ENCODE peak calls at places on chromosome 14, in four cellular contexts. L is tibial artery, D is neural progenitor cell, P is stomach. S is an unnamed sample.

GRCh38 chr14:39099748-39100147 is 3.3 kb downstream of the SEC23A start:
- DNase-seq in L (no peak), D (no peak), P (no peak), S (no peak)

GRCh38 chr14:34018564-34019244 is 67.8 kb upstream of the EGLN3 start:
- DNase-seq in L (peak), P (no peak), D (no peak), S (no peak)

GRCh38 chr14:63760014-63760413 is 32.1 kb upstream of the SGPP1 start:
- DNase-seq in P (no peak), D (no peak), L (no peak), S (no peak)

GRCh38 chr14:90491868-90492560 is 95.2 kb downstream of the CALM1 start:
- DNase-seq in P (no peak), D (no peak), L (no peak), S (no peak)

GRCh38 chr14:81710232-81710845 is 176.7 kb upstream of the SEL1L start:
- DNase-seq in D (peak), L (no peak), P (no peak), S (no peak)

GRCh38 chr14:102848830-102849521 is 71.7 kb downstream of the TRAF3 start:
- DNase-seq in P (peak), D (no peak), L (peak), S (peak)

GRCh38 chr14:106414464-106414863 is 888.1 kb downstream of the TMEM121 start:
- DNase-seq in P (no peak), D (no peak), L (no peak), S (no peak)

GRCh38 chr14:93884950-93885349 is 42.2 kb upstream of the FAM181A start:
- DNase-seq in P (no peak), D (no peak), L (no peak), S (no peak)

GRCh38 chr14:65560340-65561027 is 148.0 kb downstream of the FUT8 start:
- DNase-seq in D (no peak), L (no peak), P (no peak), S (no peak)

GRCh38 chr14:24332094-24332983 is 2.5 kb downstream of the ADCY4 start:
- DNase-seq in P (peak), D (peak), L (peak), S (no peak)

GRCh38 chr14:59195898-59196297 is 7.4 kb downstream of the DAAM1 start:
- DNase-seq in D (no peak), L (no peak), P (no peak), S (no peak)

GRCh38 chr14:65297744-65298143 is 114.8 kb upstream of the FUT8 start:
- DNase-seq in L (no peak), D (no peak), P (peak), S (no peak)

GRCh38 chr14:56159066-56159465 is 40.9 kb downstream of the PELI2 start:
- DNase-seq in L (no peak), P (no peak), D (no peak), S (no peak)

GRCh38 chr14:90381999-90382451 is 14.8 kb upstream of the CALM1 start:
- DNase-seq in D (peak), L (peak), P (peak), S (peak)

GRCh38 chr14:104981699-104982541 is 3.7 kb upstream of the CLBA1 start:
- DNase-seq in P (no peak), L (no peak), D (no peak), S (no peak)
- H3K27ac ChIP-seq in P (no peak), L (no peak), D (no peak), S (no peak)

GRCh38 chr14:100019156-100019882 is 45.9 kb upstream of the EVL start:
- DNase-seq in L (no peak), P (no peak), D (peak), S (no peak)

GRCh38 chr14:100020623-100021022 is 44.6 kb upstream of the EVL start:
- DNase-seq in P (no peak), L (no peak), D (no peak), S (no peak)

GRCh38 chr14:100025111-100025510 is 40.1 kb upstream of the EVL start:
- DNase-seq in P (peak), D (peak), L (no peak), S (no peak)

GRCh38 chr14:100018482-100018881 is 46.7 kb upstream of the EVL start:
- DNase-seq in P (no peak), L (no peak), D (no peak), S (no peak)

DNA sequence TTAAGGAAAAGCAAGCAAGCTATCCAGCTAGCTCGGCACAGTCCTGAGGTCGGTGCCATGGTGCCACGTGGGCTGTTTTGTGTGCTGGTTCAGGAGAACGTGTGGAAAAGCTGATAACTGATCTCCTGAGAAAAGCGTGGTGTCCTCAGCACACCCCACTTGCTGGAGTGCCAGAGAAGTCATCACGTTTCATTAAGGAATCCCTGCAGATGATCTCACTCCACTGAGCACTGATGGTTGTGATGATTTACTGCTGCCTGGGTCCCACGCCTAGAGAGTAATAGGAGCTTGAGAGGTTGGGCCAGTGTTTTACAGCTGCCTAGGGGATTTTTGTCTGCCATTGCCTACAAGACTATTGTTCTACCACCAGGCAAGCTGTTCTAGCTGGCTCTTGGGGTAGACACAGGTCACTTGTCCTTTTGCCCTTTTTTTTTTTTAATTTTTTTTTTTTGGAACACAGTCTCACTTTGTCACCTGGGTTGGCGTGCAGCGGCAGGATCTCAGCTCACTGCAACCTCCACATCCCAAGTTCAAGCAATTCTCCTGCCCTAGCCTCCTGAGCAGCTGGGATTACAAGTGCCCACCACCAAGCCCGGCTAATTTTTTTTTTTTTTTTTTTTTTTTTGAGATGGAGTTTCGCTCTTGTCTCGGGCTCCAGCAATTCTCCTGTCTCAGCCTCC is 42.3 kb upstream of the EVL start:
- DNase-seq in L (peak), P (no peak), D (no peak), S (peak)
- H3K27ac ChIP-seq in L (peak), P (peak), D (no peak), S (no peak)

GRCh38 chr14:30272848-30273563 is 286.0 kb upstream of the G2E3 start:
- DNase-seq in L (no peak), P (no peak), D (peak), S (no peak)

GRCh38 chr14:30264161-30264560 is 294.8 kb upstream of the G2E3 start:
- DNase-seq in L (no peak), D (no peak), P (no peak), S (no peak)

GRCh38 chr14:30270200-30271161 is 288.5 kb upstream of the G2E3 start:
- DNase-seq in P (peak), L (peak), D (peak), S (peak)

GRCh38 chr14:30266290-30266689 is 292.7 kb upstream of the G2E3 start:
- DNase-seq in L (no peak), D (no peak), P (no peak), S (no peak)

DNA sequence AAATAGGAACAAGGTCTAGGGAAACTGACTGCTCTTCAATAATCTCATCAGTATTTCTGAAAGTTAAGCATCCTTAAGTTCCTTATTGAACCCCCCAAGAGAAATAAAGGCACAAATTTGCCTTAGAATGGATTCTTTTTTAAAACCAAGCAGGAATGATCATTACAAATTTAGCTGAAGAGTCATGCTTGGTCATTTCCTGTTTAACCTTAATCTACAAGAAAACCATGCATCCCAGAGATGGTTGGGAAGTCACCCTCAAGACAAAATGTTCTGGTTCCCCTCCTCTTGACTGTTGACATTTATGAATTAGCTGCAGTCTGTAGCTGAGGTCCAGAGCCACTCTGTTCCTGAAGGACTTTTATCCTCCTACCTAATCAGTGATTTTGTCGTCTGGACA is 291.8 kb upstream of the G2E3 start:
- DNase-seq in P (no peak), D (no peak), L (no peak), S (no peak)
- H3K27ac ChIP-seq in P (no peak), D (no peak), L (no peak), S (no peak)

DNA sequence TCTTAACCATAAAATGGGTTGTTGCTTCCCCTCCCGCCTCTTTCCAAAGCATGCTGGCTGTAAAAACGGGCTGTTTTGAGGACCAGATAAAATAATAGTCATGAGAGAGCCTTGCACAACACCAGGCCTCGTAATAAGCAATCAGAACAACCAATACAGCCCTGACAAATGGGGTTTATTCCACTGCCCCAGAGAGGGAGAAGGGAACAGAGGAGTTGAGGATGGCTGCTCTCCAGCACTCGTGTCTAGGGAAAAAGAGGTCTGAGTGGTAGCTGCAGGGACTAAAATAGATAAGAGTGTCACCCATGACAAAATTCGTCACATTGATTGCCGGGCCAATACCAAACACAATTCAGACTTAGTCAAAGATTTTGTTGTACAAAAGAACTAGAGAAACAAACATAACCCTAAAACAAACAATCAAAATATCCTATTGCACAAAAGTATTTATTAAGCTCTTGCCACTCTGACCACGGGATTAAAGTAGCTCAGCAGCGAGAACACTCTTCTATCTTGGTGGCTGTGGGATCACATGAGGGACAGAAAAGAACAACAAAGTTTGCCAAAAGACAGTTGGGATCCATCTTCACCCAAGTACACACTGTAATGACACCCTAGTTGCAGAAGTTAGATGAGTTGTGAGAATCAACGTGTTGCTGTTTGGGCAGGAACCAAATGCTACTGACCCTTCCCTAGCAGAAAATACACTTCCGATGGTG is 188.0 kb downstream of the FOXN3 start:
- DNase-seq in L (peak), D (no peak), P (no peak), S (no peak)
- H3K27ac ChIP-seq in L (peak), D (no peak), P (no peak), S (peak)

GRCh38 chr14:61319706-61320105 is 1.7 kb upstream of the PRKCH start:
- DNase-seq in D (no peak), L (no peak), P (no peak), S (no peak)

GRCh38 chr14:61322011-61322798 is 826 bp downstream of the PRKCH start:
- DNase-seq in D (peak), P (peak), L (no peak), S (peak)

GRCh38 chr14:61322799-61323290 is 1.5 kb downstream of the PRKCH start:
- DNase-seq in L (no peak), D (no peak), P (no peak), S (no peak)

GRCh38 chr14:61320806-61321384 is 484 bp upstream of the PRKCH start:
- DNase-seq in L (no peak), D (no peak), P (no peak), S (peak)

GRCh38 chr14:61321385-61322010 is at the start of gene PRKCH:
- DNase-seq in P (peak), D (peak), L (peak), S (peak)
- H3K27ac ChIP-seq in P (peak), D (no peak), L (peak), S (peak)

S was measured in heart left ventricle.